ENCODE peak calls at places on chromosomes 4 and X, in four cellular contexts. One of them, this sample, is unnamed.

GRCh38 chr4:2846172-2846571 is 2.5 kb downstream of the ADD1 start:
- DNase-seq in hepatocyte: no peak
- DNase-seq in brain microvascular endothelial cell: no peak
- DNase-seq in IMR-90: no peak
- DNase-seq in this sample: no peak

GRCh38 chrX:37871626-37872302 is 24.4 kb upstream of the DYNLT3 start:
- DNase-seq in hepatocyte: peak
- DNase-seq in brain microvascular endothelial cell: peak
- DNase-seq in IMR-90: peak
- DNase-seq in this sample: peak

GRCh38 chr4:24881508-24882071 is 31.3 kb downstream of the CCDC149 start:
- DNase-seq in IMR-90: no peak
- DNase-seq in brain microvascular endothelial cell: no peak
- DNase-seq in hepatocyte: no peak
- DNase-seq in this sample: no peak

GRCh38 chr4:182695842-182696241 is 221.3 kb downstream of the DCTD start:
- DNase-seq in brain microvascular endothelial cell: no peak
- DNase-seq in IMR-90: peak
- DNase-seq in hepatocyte: no peak
- DNase-seq in this sample: peak

GRCh38 chr4:63563288-63564014 is 845.8 kb downstream of the TECRL start:
- DNase-seq in brain microvascular endothelial cell: no peak
- DNase-seq in IMR-90: no peak
- DNase-seq in hepatocyte: peak
- DNase-seq in this sample: no peak

GRCh38 chr4:3858765-3859388 is 92.7 kb downstream of the ADRA2C start:
- DNase-seq in IMR-90: no peak
- DNase-seq in hepatocyte: no peak
- DNase-seq in brain microvascular endothelial cell: no peak
- DNase-seq in this sample: no peak

GRCh38 chr4:157221426-157221894 is 932 bp downstream of the GRIA2 start:
- DNase-seq in IMR-90: no peak
- DNase-seq in brain microvascular endothelial cell: no peak
- DNase-seq in hepatocyte: no peak
- DNase-seq in this sample: no peak

GRCh38 chrX:72477787-72478186 is 94.9 kb downstream of the HDAC8 start:
- DNase-seq in brain microvascular endothelial cell: no peak
- DNase-seq in IMR-90: no peak
- DNase-seq in hepatocyte: peak
- DNase-seq in this sample: no peak

GRCh38 chr4:101136373-101137370 is 210.7 kb downstream of the PPP3CA start:
- DNase-seq in brain microvascular endothelial cell: no peak
- DNase-seq in IMR-90: no peak
- DNase-seq in hepatocyte: no peak
- DNase-seq in this sample: no peak

GRCh38 chr4:72394264-72394663 is 174.8 kb downstream of the ADAMTS3 start:
- DNase-seq in IMR-90: peak
- DNase-seq in brain microvascular endothelial cell: no peak
- DNase-seq in hepatocyte: no peak
- DNase-seq in this sample: no peak

GRCh38 chr4:13538427-13538973 is 5.8 kb downstream of the NKX3-2 start:
- DNase-seq in IMR-90: no peak
- DNase-seq in brain microvascular endothelial cell: no peak
- DNase-seq in hepatocyte: no peak
- DNase-seq in this sample: no peak

GRCh38 chr4:111562811-111563210 is 582.4 kb upstream of the FAM241A start:
- DNase-seq in IMR-90: peak
- DNase-seq in brain microvascular endothelial cell: no peak
- DNase-seq in hepatocyte: no peak
- DNase-seq in this sample: peak

GRCh38 chrX:2710041-2710471 is 19.0 kb downstream of the CD99 start:
- DNase-seq in brain microvascular endothelial cell: peak
- DNase-seq in IMR-90: peak
- DNase-seq in hepatocyte: peak
- DNase-seq in this sample: no peak

GRCh38 chr4:118313098-118313497 is 39.7 kb downstream of the PRSS12 start:
- DNase-seq in IMR-90: peak
- DNase-seq in brain microvascular endothelial cell: no peak
- DNase-seq in hepatocyte: no peak
- DNase-seq in this sample: no peak

GRCh38 chr4:71270901-71271300 is 67.9 kb upstream of the SLC4A4 start:
- DNase-seq in IMR-90: peak
- DNase-seq in hepatocyte: peak
- DNase-seq in brain microvascular endothelial cell: no peak
- DNase-seq in this sample: no peak

GRCh38 chr4:25421819-25422511 is 44.9 kb downstream of the ANAPC4 start:
- DNase-seq in IMR-90: no peak
- DNase-seq in brain microvascular endothelial cell: no peak
- DNase-seq in hepatocyte: no peak
- DNase-seq in this sample: no peak

GRCh38 chr4:38902695-38903094 is 35.1 kb downstream of the FAM114A1 start:
- DNase-seq in brain microvascular endothelial cell: no peak
- DNase-seq in IMR-90: no peak
- DNase-seq in hepatocyte: peak
- DNase-seq in this sample: no peak

GRCh38 chr4:67580577-67580976 is 22.1 kb downstream of the STAP1 start:
- DNase-seq in IMR-90: no peak
- DNase-seq in brain microvascular endothelial cell: no peak
- DNase-seq in hepatocyte: no peak
- DNase-seq in this sample: no peak

GRCh38 chrX:94057385-94057784 is 383.4 kb downstream of the FAM133A start:
- DNase-seq in IMR-90: no peak
- DNase-seq in brain microvascular endothelial cell: no peak
- DNase-seq in hepatocyte: no peak
- DNase-seq in this sample: no peak

GRCh38 chrX:49877397-49878101 is 1.7 kb upstream of the USP27X start:
- DNase-seq in IMR-90: no peak
- DNase-seq in hepatocyte: peak
- DNase-seq in brain microvascular endothelial cell: no peak
- DNase-seq in this sample: no peak

GRCh38 chrX:49879656-49880277 is 483 bp downstream of the USP27X start:
- DNase-seq in IMR-90: peak
- DNase-seq in hepatocyte: no peak
- DNase-seq in brain microvascular endothelial cell: no peak
- DNase-seq in this sample: no peak

GRCh38 chrX:49876750-49877149 is 2.5 kb upstream of the USP27X start:
- DNase-seq in hepatocyte: peak
- DNase-seq in IMR-90: peak
- DNase-seq in brain microvascular endothelial cell: peak
- DNase-seq in this sample: no peak

GRCh38 chrX:49878834-49879655 is at the start of gene USP27X:
- DNase-seq in brain microvascular endothelial cell: peak
- DNase-seq in IMR-90: peak
- DNase-seq in hepatocyte: peak
- DNase-seq in this sample: peak

DNA sequence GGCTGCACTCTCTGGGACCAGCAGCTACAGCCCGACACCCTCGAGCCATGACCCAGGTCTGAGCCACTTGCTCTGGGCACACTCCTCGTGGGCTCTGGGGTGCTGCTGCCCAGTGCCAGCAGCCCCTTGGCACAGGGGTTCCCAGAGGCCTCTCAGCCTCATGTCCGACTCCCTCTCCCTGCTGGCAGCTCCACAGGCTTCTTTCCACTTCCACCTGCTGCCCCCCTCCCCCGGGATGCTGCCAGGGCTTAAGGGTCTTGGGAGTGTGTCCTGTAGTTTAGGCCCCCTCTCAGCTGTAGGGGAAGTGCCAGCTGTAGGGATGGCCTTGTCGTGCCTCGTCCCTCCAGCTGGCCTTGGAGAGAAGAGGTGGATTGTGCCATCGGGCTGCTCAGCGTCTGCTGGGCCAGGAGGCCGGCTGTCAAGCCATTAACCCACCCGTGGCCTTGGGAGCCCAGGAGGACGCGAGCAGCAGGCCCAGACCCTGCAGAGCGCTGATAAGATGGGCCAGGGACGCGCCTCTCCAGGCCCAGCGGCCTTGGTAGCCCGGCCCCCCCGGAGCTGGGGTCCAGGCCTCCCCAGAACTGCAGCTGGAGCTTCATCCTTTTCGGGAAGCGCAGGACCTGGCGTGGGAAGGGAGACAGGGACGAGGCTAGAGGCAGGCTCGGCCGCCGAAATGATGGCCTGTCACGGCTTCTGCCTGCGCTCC is 1.0 kb upstream of the USP27X start:
- DNase-seq in brain microvascular endothelial cell: no peak
- DNase-seq in IMR-90: no peak
- DNase-seq in hepatocyte: no peak
- DNase-seq in this sample: no peak
- H3K27ac ChIP-seq in brain microvascular endothelial cell: no peak
- H3K27ac ChIP-seq in IMR-90: peak
- H3K27ac ChIP-seq in hepatocyte: peak
- H3K27ac ChIP-seq in this sample: peak

GRCh38 chr4:58603951-58604350 is 1493.8 kb upstream of the IGFBP7 start:
- DNase-seq in brain microvascular endothelial cell: no peak
- DNase-seq in IMR-90: no peak
- DNase-seq in hepatocyte: no peak
- DNase-seq in this sample: no peak
- H3K4me3 ChIP-seq in brain microvascular endothelial cell: no peak
- H3K4me3 ChIP-seq in IMR-90: no peak
- H3K4me3 ChIP-seq in hepatocyte: no peak
- H3K4me3 ChIP-seq in this sample: no peak

DNA sequence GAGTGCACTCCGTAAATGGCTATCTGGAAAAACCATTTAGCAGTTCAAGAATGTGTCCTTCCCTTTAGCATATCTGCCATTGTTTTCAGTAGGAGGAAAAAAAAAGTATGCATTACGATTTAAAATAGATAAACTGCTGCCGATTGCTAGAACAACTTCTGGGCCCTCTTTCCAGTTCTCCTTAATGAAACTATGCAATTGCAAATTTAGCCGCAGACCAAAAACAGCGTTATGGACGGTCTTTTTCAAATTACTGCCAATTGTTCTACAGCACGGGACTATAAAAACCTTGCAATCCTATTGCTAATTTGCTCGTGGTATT is 1.3 kb upstream of the CAMK2D start:
- DNase-seq in hepatocyte: no peak
- DNase-seq in brain microvascular endothelial cell: no peak
- DNase-seq in IMR-90: no peak
- DNase-seq in this sample: no peak
- TF ChIP-seq CTCF in hepatocyte: no peak
- TF ChIP-seq CTCF in brain microvascular endothelial cell: no peak
- TF ChIP-seq CTCF in IMR-90: no peak
- TF ChIP-seq CTCF in this sample: peak

DNA sequence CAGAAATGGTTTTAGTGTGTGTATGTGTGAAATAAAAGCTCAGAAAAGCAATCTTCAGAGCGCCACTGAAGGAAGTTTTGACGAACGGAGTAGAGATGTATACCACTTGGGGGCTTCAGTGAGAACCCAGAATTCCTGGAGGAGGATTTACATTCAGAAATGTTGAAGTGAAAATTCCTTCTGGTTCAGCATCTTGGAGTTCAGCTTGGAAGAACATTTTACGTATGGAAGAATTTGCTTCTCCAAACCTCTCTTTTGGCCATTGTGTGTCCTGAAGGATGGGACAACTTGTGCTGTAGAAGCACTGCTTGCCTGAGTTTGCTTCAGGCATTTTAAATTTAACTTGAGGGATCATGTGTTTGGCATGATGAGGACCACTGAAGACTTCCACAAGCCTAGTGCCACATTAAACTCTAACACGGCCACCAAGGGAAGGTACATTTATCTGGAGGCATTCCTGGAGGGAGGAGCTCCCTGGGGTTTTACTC is 704 bp downstream of the SHROOM3 start:
- DNase-seq in brain microvascular endothelial cell: no peak
- DNase-seq in IMR-90: no peak
- DNase-seq in hepatocyte: no peak
- DNase-seq in this sample: no peak
- H3K27ac ChIP-seq in brain microvascular endothelial cell: no peak
- H3K27ac ChIP-seq in IMR-90: no peak
- H3K27ac ChIP-seq in hepatocyte: peak
- H3K27ac ChIP-seq in this sample: no peak